ENCODE peak calls at places on chromosomes 16 and 17, in eight cellular contexts. N, T, P, L, K, I, S and F are unnamed samples.
A peak's percentile ranks its signal among the peaks of the same experiment; 100 is the strongest.

GRCh38 chr17:9199474-9200196 is 178.3 kb downstream of the NTN1 start:
- DNase-seq in P (no peak), S (no peak), I (no peak), T (no peak), K (no peak), N (no peak), L (no peak), F (no peak)

GRCh38 chr17:39863918-39864746 is at the start of gene IKZF3:
- DNase-seq in T (peak; percentile 62), L (peak; percentile 75), I (peak; percentile 32), P (peak; percentile 82), S (no peak), K (peak; percentile 41), N (peak; percentile 75), F (no peak)

GRCh38 chr17:19309701-19310100 is 52.8 kb downstream of the B9D1 start:
- DNase-seq in K (no peak), T (no peak), S (no peak), P (no peak), L (no peak), N (no peak), I (no peak), F (no peak)

GRCh38 chr16:81554993-81555392 is 110.4 kb downstream of the CMIP start:
- DNase-seq in T (no peak), S (no peak), K (no peak), I (no peak), L (no peak), N (no peak), P (no peak), F (no peak)

GRCh38 chr16:80652441-80652840 is 111.6 kb downstream of the DYNLRB2 start:
- DNase-seq in T (no peak), N (no peak), S (no peak), K (no peak), I (no peak), L (no peak), P (no peak), F (no peak)

GRCh38 chr16:67537270-67537635 is 8.6 kb downstream of the RIPOR1 start:
- DNase-seq in S (no peak), P (peak; percentile 50), T (no peak), I (no peak), L (peak; percentile 66), K (no peak), N (peak; percentile 50), F (no peak)

GRCh38 chr17:78725448-78726021 is 56.5 kb downstream of the CYTH1 start:
- DNase-seq in K (no peak), T (no peak), I (no peak), N (no peak), L (no peak), P (no peak), S (no peak), F (no peak)

GRCh38 chr17:4719146-4719545 is 8.7 kb downstream of the ARRB2 start:
- DNase-seq in S (no peak), K (no peak), T (no peak), L (no peak), I (no peak), N (no peak), P (no peak), F (no peak)

GRCh38 chr16:15492091-15492740 is 57.8 kb downstream of the BMERB1 start:
- DNase-seq in I (no peak), P (no peak), T (no peak), S (no peak), N (no peak), K (no peak), L (no peak), F (no peak)

GRCh38 chr17:74531231-74531761 is at the start of gene CD300LB:
- DNase-seq in L (no peak), S (no peak), I (no peak), N (no peak), T (no peak), K (no peak), P (no peak), F (no peak)

GRCh38 chr17:72119963-72120877 is 600 bp upstream of the SOX9 start:
- DNase-seq in N (no peak), K (no peak), L (peak; percentile 63), S (peak; percentile 67), P (no peak), I (peak; percentile 78), T (no peak), F (peak; percentile 79)

GRCh38 chr16:27369806-27370205 is 32.2 kb upstream of the IL21R start:
- DNase-seq in I (peak; percentile 81), N (no peak), K (no peak), P (no peak), T (no peak), S (peak; percentile 28), L (no peak), F (no peak)

GRCh38 chr17:81868674-81869220 is 2.4 kb downstream of the ARHGDIA start:
- DNase-seq in L (peak; percentile 88), N (peak; percentile 25), I (peak; percentile 69), K (no peak), S (peak; percentile 80), P (no peak), T (peak; percentile 42), F (no peak)

GRCh38 chr17:66495035-66495434 is 192.6 kb downstream of the PRKCA start:
- DNase-seq in T (no peak), N (no peak), L (no peak), K (no peak), S (no peak), I (no peak), P (no peak), F (no peak)

GRCh38 chr16:70651524-70651923 is 5.2 kb downstream of the IL34 start:
- DNase-seq in N (no peak), I (no peak), T (no peak), S (no peak), L (no peak), K (no peak), P (no peak), F (no peak)

GRCh38 chr16:79668502-79668901 is 68.0 kb upstream of the MAF start:
- DNase-seq in S (no peak), P (no peak), N (no peak), I (no peak), L (no peak), T (no peak), K (no peak), F (no peak)

GRCh38 chr16:59632266-59632855 is 898.2 kb upstream of the GOT2 start:
- DNase-seq in I (peak; percentile 76), S (peak; percentile 57), L (no peak), N (no peak), K (no peak), P (no peak), T (no peak), F (no peak)

GRCh38 chr17:34580685-34581445 is 1.5 kb downstream of the TMEM132E start:
- DNase-seq in L (peak; percentile 21), T (no peak), K (no peak), P (no peak), N (peak; percentile 11), I (no peak), S (no peak), F (no peak)

GRCh38 chr17:38761612-38762011 is 9.1 kb downstream of the PSMB3 start:
- DNase-seq in T (peak; percentile 20), K (no peak), P (no peak), N (no peak), I (no peak), L (peak; percentile 39), S (no peak), F (no peak)

GRCh38 chr16:73669535-73670274 is 621.8 kb upstream of the ZFHX3 start:
- DNase-seq in T (no peak), L (no peak), P (no peak), S (no peak), N (no peak), K (no peak), I (no peak), F (no peak)

GRCh38 chr16:88855736-88856121 is 1.0 kb downstream of the GALNS start:
- DNase-seq in I (no peak), L (no peak), K (no peak), P (no peak), N (no peak), S (no peak), T (no peak), F (no peak)